ENCODE peak calls at places on chromosome 4, in five cellular contexts. H is colonic mucosa, U is esophagus squamous epithelium, K is Panc1, T is SK-N-SH. E is an unnamed sample. For H3K9me3, the result is how much of the 10 kb centered on the place peaks cover.

GRCh38 chr4:116702949-116703348 is 382.4 kb downstream of the TRAM1L1 start:
- DNase-seq in K (no peak), U (no peak), H (no peak), T (peak), E (no peak)

GRCh38 chr4:3700736-3701135 is 65.4 kb upstream of the ADRA2C start:
- DNase-seq in U (no peak), T (no peak), H (no peak), K (no peak), E (no peak)

GRCh38 chr4:124386648-124387047 is 325.9 kb downstream of the ANKRD50 start:
- DNase-seq in T (no peak), U (no peak), H (no peak), K (no peak), E (no peak)

GRCh38 chr4:8169763-8170162 is 11.2 kb upstream of the ABLIM2 start:
- DNase-seq in U (no peak), T (no peak), K (no peak), H (no peak), E (no peak)

GRCh38 chr4:101187837-101188236 is 159.5 kb downstream of the PPP3CA start:
- DNase-seq in T (no peak), K (no peak), U (no peak), H (no peak), E (no peak)

GRCh38 chr4:184590196-184590595 is 59.1 kb downstream of the CASP3 start:
- DNase-seq in T (no peak), H (no peak), K (no peak), U (no peak), E (no peak)

GRCh38 chr4:76690091-76690905 is 207.6 kb downstream of the SOWAHB start:
- DNase-seq in U (no peak), K (no peak), T (peak), H (no peak), E (no peak)

GRCh38 chr4:42396361-42397255 is 680 bp upstream of the SHISA3 start:
- DNase-seq in H (no peak), T (no peak), K (no peak), U (no peak), E (no peak)

GRCh38 chr4:180932365-180933001 is 1310.7 kb upstream of the TENM3 start:
- DNase-seq in K (no peak), U (no peak), H (no peak), T (no peak), E (no peak)

GRCh38 chr4:94934864-94935263 is 177.1 kb downstream of the BMPR1B start:
- DNase-seq in H (no peak), T (no peak), K (no peak), U (no peak), E (no peak)

GRCh38 chr4:182917182-182918043 is at the start of gene DCTD:
- DNase-seq in K (no peak), U (peak), H (peak), T (peak), E (no peak)

GRCh38 chr4:85952518-85952917 is 407.3 kb downstream of the MAPK10 start:
- DNase-seq in K (no peak), U (no peak), T (no peak), H (no peak), E (no peak)

GRCh38 chr4:78567502-78568075 is 16.0 kb downstream of the ANXA3 start:
- DNase-seq in T (no peak), H (no peak), U (no peak), K (no peak), E (no peak)

GRCh38 chr4:173522160-173522873 is 7.7 kb downstream of the HAND2 start:
- DNase-seq in H (peak), U (no peak), T (peak), K (no peak), E (peak)

GRCh38 chr4:23857353-23857752 is 32.5 kb downstream of the PPARGC1A start:
- DNase-seq in K (no peak), U (no peak), T (no peak), H (no peak), E (no peak)

GRCh38 chr4:21018817-21019216 is 318.6 kb downstream of the PACRGL start:
- DNase-seq in U (no peak), K (no peak), T (no peak), H (no peak), E (no peak)

GRCh38 chr4:9409793-9410192 is 34.4 kb upstream of the DEFB131A start:
- DNase-seq in K (no peak), T (no peak), U (no peak), H (no peak), E (no peak)

GRCh38 chr4:40915318-40916217 is 165.8 kb downstream of the NSUN7 start:
- DNase-seq in T (no peak), K (no peak), U (no peak), H (no peak), E (no peak)

GRCh38 chr4:152257601-152258066 is 278.3 kb downstream of the FBXW7 start:
- DNase-seq in T (no peak), H (no peak), U (no peak), K (no peak), E (no peak)

GRCh38 chr4:145380123-145380522 is 101.5 kb upstream of the SMAD1 start:
- DNase-seq in K (no peak), U (no peak), H (no peak), T (no peak), E (no peak)

GRCh38 chr4:118754890-118755289 is 69.7 kb downstream of the METTL14 start:
- DNase-seq in H (no peak), K (no peak), U (no peak), T (no peak), E (no peak)

GRCh38 chr4:172858731-172859230 is 309.8 kb upstream of the GALNT7 start:
- DNase-seq in T (no peak), K (no peak), U (no peak), H (no peak), E (no peak)

GRCh38 chr4:15413010-15413622 is 14.7 kb upstream of the C1QTNF7 start:
- DNase-seq in H (no peak), T (no peak), K (no peak), U (no peak), E (no peak)

GRCh38 chr4:99651811-99652545 is 5.7 kb downstream of the C4orf54 start:
- DNase-seq in U (no peak), H (no peak), K (no peak), T (peak), E (no peak)

GRCh38 chr4:109873791-109874514 is 26.0 kb downstream of the LRIT3 start:
- DNase-seq in U (no peak), T (no peak), H (no peak), K (no peak), E (no peak)

GRCh38 chr4:184370711-184371389 is 103.5 kb downstream of the IRF2 start:
- DNase-seq in U (no peak), T (no peak), H (no peak), K (no peak), E (no peak)

GRCh38 chr4:65028592-65028991 is 619.3 kb upstream of the TECRL start:
- DNase-seq in T (no peak), K (no peak), H (no peak), U (no peak), E (no peak)

GRCh38 chr4:25058796-25059195 is 28.1 kb upstream of the LGI2 start:
- DNase-seq in H (no peak), T (no peak), K (no peak), U (no peak), E (no peak)

GRCh38 chr4:138192113-138192512 is 50.0 kb downstream of the SLC7A11 start:
- DNase-seq in U (no peak), T (no peak), H (no peak), K (peak), E (no peak)

GRCh38 chr4:11259837-11260236 is 168.9 kb downstream of the HS3ST1 start:
- DNase-seq in U (no peak), H (no peak), T (no peak), K (no peak), E (no peak)

GRCh38 chr4:4440333-4441061 is 53.6 kb downstream of the NSG1 start:
- DNase-seq in T (no peak), K (no peak), H (no peak), U (no peak), E (no peak)

GRCh38 chr4:16516796-16517413 is 290.6 kb upstream of the TAPT1 start:
- DNase-seq in K (no peak), U (no peak), T (peak), H (peak), E (peak)

GRCh38 chr4:151035321-151035720 is 20.2 kb upstream of the LRBA start:
- DNase-seq in U (no peak), H (peak), K (no peak), T (no peak), E (no peak)

GRCh38 chr4:99811850-99812249 is 4.8 kb upstream of the DAPP1 start:
- DNase-seq in K (peak), U (no peak), T (no peak), H (peak), E (no peak)

GRCh38 chr4:48102303-48102702 is 31.7 kb downstream of the TXK start:
- DNase-seq in K (no peak), H (no peak), T (no peak), U (no peak), E (no peak)
- TF ChIP-seq CTCF in K (peak), H (no peak), T (peak), U (no peak), E (no peak)

DNA sequence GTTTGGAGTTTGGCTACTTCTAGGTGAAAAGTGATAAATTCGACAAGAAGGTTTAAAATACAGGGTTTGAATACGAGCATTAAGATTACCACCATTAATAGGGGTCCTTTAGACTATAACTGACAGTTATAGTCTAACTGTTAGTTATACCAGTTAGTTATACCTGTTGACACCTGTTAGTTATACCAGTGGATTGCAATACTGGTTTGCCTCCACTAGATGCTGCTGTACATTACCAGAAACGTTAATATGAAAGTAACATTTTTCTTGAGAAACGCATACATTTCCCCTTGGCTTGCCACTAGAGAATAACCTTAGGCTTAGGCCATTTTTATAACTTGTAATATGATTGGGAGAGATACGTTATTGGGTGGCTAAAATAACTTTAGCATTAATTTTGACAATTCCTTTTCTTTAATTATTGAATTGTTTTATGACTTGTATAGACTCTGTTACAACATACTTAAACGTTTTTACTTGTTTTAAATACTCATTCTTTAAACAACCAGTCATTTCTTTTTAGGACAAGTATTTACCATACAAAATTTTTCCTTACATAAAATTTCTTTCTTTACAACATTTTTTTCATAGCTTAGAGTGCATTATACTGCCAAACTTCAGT is 911.2 kb downstream of the FSTL5 start:
- DNase-seq in U (no peak), T (no peak), K (peak), H (no peak), E (no peak)
- H3K9me3 ChIP-seq in U (under half), T (under half), K (under half), H (under half), E (under half)

GRCh38 chr4:48947731-48948130 is 38.3 kb upstream of the CWH43 start:
- DNase-seq in K (no peak), U (no peak), H (no peak), T (no peak), E (no peak)

GRCh38 chr4:48943387-48943786 is 36.8 kb upstream of the OCIAD2 start:
- DNase-seq in U (no peak), T (no peak), H (no peak), K (no peak), E (no peak)

GRCh38 chr4:48945981-48946380 is 39.4 kb upstream of the OCIAD2 start:
- DNase-seq in K (no peak), T (no peak), H (no peak), U (no peak), E (no peak)

GRCh38 chr4:48944252-48944651 is 37.7 kb upstream of the OCIAD2 start:
- DNase-seq in T (no peak), H (peak), U (no peak), K (no peak), E (no peak)

GRCh38 chr4:48944659-48945290 is 38.2 kb upstream of the OCIAD2 start:
- DNase-seq in H (peak), K (no peak), T (peak), U (no peak), E (no peak)
- TF ChIP-seq CTCF in H (no peak), K (peak), T (peak), U (no peak), E (peak)

GRCh38 chr4:141587897-141588296 is 48.5 kb upstream of the IL15 start:
- DNase-seq in K (no peak), T (no peak), U (no peak), H (no peak), E (no peak)
- H3K9me3 ChIP-seq in K (under half), T (under half), U (under half), H (under half), E (under half)

DNA sequence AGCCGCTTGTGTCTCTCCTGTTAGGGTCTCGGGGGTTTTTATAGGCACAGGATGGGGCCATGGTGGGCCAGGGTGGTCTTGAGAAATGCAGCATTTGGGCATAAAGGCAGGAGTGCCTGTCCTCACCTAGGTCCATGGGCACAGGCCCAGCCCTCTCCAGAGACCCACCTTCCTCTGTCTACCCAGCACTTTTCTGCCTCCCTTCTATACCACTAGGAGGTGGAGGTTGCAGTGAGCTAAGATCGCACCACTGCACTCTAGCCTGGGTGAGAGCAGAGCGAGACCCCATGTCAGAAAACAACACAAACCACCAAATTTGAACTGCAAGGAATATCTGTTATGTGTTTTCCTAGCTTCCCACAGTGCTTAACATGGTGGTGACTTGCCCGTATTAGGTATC is 38.0 kb downstream of the MOB1B start:
- DNase-seq in U (no peak), K (no peak), T (no peak), H (no peak), E (no peak)
- TF ChIP-seq CTCF in U (no peak), K (no peak), T (peak), H (no peak), E (no peak)

GRCh38 chr4:105170703-105171102 is 24.0 kb downstream of the TET2 start:
- DNase-seq in U (no peak), K (no peak), H (no peak), T (no peak), E (no peak)
- H3K9me3 ChIP-seq in U (under half), K (under half), H (under half), T (under half), E (under half)

E was measured in AG04450.